ENCODE peak calls at places on chromosomes 1 and 21, in five cellular contexts. T, U, E, K and R are unnamed samples.

GRCh38 chr1:21955474-21956281 is 18.6 kb upstream of the HSPG2 start:
- DNase-seq in E (peak), U (no peak), K (no peak), T (no peak), R (no peak)

GRCh38 chr1:36384542-36385409 is 948 bp downstream of the STK40 start:
- DNase-seq in E (peak), T (peak), U (no peak), K (peak), R (no peak)

GRCh38 chr1:150234647-150235435 is 1.1 kb downstream of the ANP32E start:
- DNase-seq in E (peak), U (peak), K (peak), T (peak), R (no peak)

GRCh38 chr1:170707959-170708666 is 44.2 kb downstream of the PRRX1 start:
- DNase-seq in T (peak), K (no peak), U (no peak), E (no peak), R (peak)

GRCh38 chr1:45266151-45266801 is 59.9 kb upstream of the ZSWIM5 start:
- DNase-seq in E (peak), K (no peak), U (no peak), T (peak), R (peak)

GRCh38 chr1:113940365-113941244 is 11.5 kb downstream of the HIPK1 start:
- DNase-seq in T (no peak), K (peak), U (peak), E (no peak), R (no peak)

GRCh38 chr1:64043976-64044375 is 159.4 kb upstream of the UBE2U start:
- DNase-seq in K (no peak), T (peak), E (no peak), U (no peak), R (no peak)

GRCh38 chr1:22597301-22597965 is 34.1 kb downstream of the EPHA8 start:
- DNase-seq in K (no peak), E (no peak), T (no peak), U (no peak), R (no peak)

GRCh38 chr1:15848143-15848928 is 829 bp downstream of the SPEN start:
- DNase-seq in U (peak), T (peak), K (peak), E (peak), R (no peak)

GRCh38 chr1:171913385-171913784 is 72.1 kb downstream of the DNM3 start:
- DNase-seq in K (no peak), T (peak), E (no peak), U (no peak), R (no peak)

GRCh38 chr1:7511381-7511780 is 259.7 kb upstream of the VAMP3 start:
- DNase-seq in T (no peak), K (no peak), U (no peak), E (no peak), R (no peak)

GRCh38 chr1:6521502-6521901 is 30.0 kb upstream of the PLEKHG5 start:
- DNase-seq in U (no peak), K (no peak), E (no peak), T (peak), R (no peak)

GRCh38 chr1:240816472-240816871 is 204.5 kb upstream of the GREM2 start:
- DNase-seq in U (no peak), T (no peak), E (no peak), K (no peak), R (no peak)

GRCh38 chr1:55376894-55377293 is 161.7 kb upstream of the USP24 start:
- DNase-seq in E (no peak), T (no peak), K (no peak), U (no peak), R (no peak)

GRCh38 chr1:51558375-51558924 is 39.4 kb upstream of the EPS15 start:
- DNase-seq in U (no peak), K (no peak), E (no peak), T (peak), R (no peak)

GRCh38 chr21:39073063-39073462 is 110.2 kb downstream of the PSMG1 start:
- DNase-seq in E (no peak), T (no peak), K (no peak), U (no peak), R (no peak)

GRCh38 chr1:246141306-246141705 is 365.8 kb downstream of the SMYD3 start:
- DNase-seq in U (no peak), E (no peak), T (no peak), K (no peak), R (no peak)

GRCh38 chr1:1779691-1780597 is 1.7 kb upstream of the NADK start:
- DNase-seq in K (peak), T (peak), E (no peak), U (peak), R (no peak)

GRCh38 chr1:221093903-221094865 is 214.9 kb downstream of the HLX start:
- DNase-seq in T (peak), K (no peak), U (no peak), E (no peak), R (no peak)

GRCh38 chr21:35259452-35259851 is 210.3 kb upstream of the RUNX1 start:
- DNase-seq in E (no peak), T (no peak), U (no peak), K (no peak), R (no peak)

GRCh38 chr1:177423083-177423482 is 252.3 kb downstream of the BRINP2 start:
- DNase-seq in K (no peak), T (no peak), U (no peak), E (peak), R (no peak)

GRCh38 chr1:31989964-31990363 is 23.7 kb upstream of the KHDRBS1 start:
- DNase-seq in U (no peak), T (no peak), E (no peak), K (no peak), R (no peak)

GRCh38 chr1:214549604-214550338 is 1.6 kb downstream of the PTPN14 start:
- DNase-seq in U (no peak), E (no peak), T (peak), K (no peak), R (no peak)